ENCODE peak calls at places on chromosomes 2 and 18, in four cellular contexts. R is HCT116, H is SK-N-SH, D is HepG2. I is an unnamed sample.

GRCh38 chr2:240463274-240463865 is 27.9 kb downstream of the GPC1 start:
- DNase-seq in D (no peak), R (no peak), H (no peak), I (no peak)

GRCh38 chr2:47218066-47218581 is 63.0 kb upstream of the STPG4 start:
- DNase-seq in R (no peak), H (no peak), D (no peak), I (no peak)

GRCh38 chr2:10231551-10232085 is 71.1 kb upstream of the HPCAL1 start:
- DNase-seq in R (no peak), H (no peak), D (no peak), I (no peak)

GRCh38 chr2:128381001-128381938 is 62.6 kb upstream of the HS6ST1 start:
- DNase-seq in H (peak), D (peak), R (no peak), I (no peak)

GRCh38 chr2:45316576-45317338 is 294.3 kb downstream of the SRBD1 start:
- DNase-seq in H (no peak), R (no peak), D (no peak), I (no peak)

GRCh38 chr2:234293973-234294372 is 202.9 kb downstream of the ARL4C start:
- DNase-seq in H (no peak), R (peak), D (no peak), I (no peak)

GRCh38 chr2:67600946-67601345 is 203.8 kb downstream of the ETAA1 start:
- DNase-seq in R (no peak), D (no peak), H (no peak), I (no peak)

GRCh38 chr2:118861741-118862140 is 14.3 kb upstream of the EN1 start:
- DNase-seq in R (no peak), H (no peak), D (no peak), I (no peak)

GRCh38 chr2:114286438-114286837 is 156.0 kb upstream of the DPP10 start:
- DNase-seq in D (no peak), R (no peak), H (no peak), I (no peak)

GRCh38 chr2:443754-444153 is 155.9 kb upstream of the ALKAL2 start:
- DNase-seq in R (no peak), H (no peak), D (no peak), I (no peak)

GRCh38 chr18:36398419-36398818 is 100.9 kb downstream of the FHOD3 start:
- DNase-seq in R (no peak), D (no peak), H (no peak), I (no peak)

GRCh38 chr2:95061601-95062183 is 36.2 kb downstream of the MAL start:
- DNase-seq in D (no peak), H (peak), R (no peak), I (no peak)

GRCh38 chr2:60710707-60711106 is 45.4 kb upstream of the PAPOLG start:
- DNase-seq in H (no peak), R (no peak), D (no peak), I (no peak)

GRCh38 chr2:34408100-34408499 is 809.0 kb upstream of the FAM98A start:
- DNase-seq in H (no peak), D (no peak), R (no peak), I (no peak)

GRCh38 chr2:64975232-64975791 is 13.9 kb upstream of the SLC1A4 start:
- DNase-seq in R (peak), D (peak), H (no peak), I (no peak)

GRCh38 chr2:179454443-179455218 is 190.0 kb upstream of the SESTD1 start:
- DNase-seq in R (no peak), D (peak), H (no peak), I (no peak)
- TF ChIP-seq ZBTB33 in R (no peak), D (no peak), H (peak), I (no peak)

GRCh38 chr18:5060543-5060942 is 136.5 kb downstream of the AKAIN1 start:
- DNase-seq in R (no peak), D (no peak), H (no peak), I (no peak)

GRCh38 chr18:5061785-5062184 is 135.3 kb downstream of the AKAIN1 start:
- DNase-seq in H (no peak), R (no peak), D (no peak), I (no peak)

GRCh38 chr18:5058768-5059539 is 138.1 kb downstream of the AKAIN1 start:
- DNase-seq in H (no peak), D (no peak), R (no peak), I (no peak)

GRCh38 chr18:5059540-5060032 is 137.5 kb downstream of the AKAIN1 start:
- DNase-seq in H (no peak), R (no peak), D (no peak), I (no peak)

GRCh38 chr18:5057348-5058012 is 139.6 kb downstream of the AKAIN1 start:
- DNase-seq in D (peak), R (peak), H (peak), I (peak)
- TF ChIP-seq ZBTB33 in D (no peak), R (no peak), H (no peak), I (no peak)

DNA sequence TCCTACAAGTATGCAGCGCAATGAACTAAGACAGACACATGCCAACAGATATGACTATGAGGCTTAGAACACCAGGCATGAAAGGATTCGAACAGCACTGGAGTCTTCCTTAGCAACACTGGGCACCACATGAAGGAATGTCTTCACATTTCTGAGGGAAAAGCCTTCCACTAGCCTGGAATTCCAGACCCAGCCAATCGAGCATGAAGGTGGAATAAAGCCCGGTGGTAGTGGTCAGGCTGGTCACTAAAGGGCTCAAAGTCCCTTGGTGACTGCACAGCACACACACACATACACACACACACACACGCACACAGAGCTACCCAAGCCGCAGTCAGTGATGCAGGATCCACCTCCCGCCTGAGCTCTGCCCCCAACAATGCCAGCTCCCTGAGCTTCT is 19.7 kb upstream of the SFXN5 start:
- DNase-seq in H (no peak), R (no peak), D (peak), I (no peak)
- TF ChIP-seq ZBTB33 in H (no peak), R (no peak), D (peak), I (no peak)

DNA sequence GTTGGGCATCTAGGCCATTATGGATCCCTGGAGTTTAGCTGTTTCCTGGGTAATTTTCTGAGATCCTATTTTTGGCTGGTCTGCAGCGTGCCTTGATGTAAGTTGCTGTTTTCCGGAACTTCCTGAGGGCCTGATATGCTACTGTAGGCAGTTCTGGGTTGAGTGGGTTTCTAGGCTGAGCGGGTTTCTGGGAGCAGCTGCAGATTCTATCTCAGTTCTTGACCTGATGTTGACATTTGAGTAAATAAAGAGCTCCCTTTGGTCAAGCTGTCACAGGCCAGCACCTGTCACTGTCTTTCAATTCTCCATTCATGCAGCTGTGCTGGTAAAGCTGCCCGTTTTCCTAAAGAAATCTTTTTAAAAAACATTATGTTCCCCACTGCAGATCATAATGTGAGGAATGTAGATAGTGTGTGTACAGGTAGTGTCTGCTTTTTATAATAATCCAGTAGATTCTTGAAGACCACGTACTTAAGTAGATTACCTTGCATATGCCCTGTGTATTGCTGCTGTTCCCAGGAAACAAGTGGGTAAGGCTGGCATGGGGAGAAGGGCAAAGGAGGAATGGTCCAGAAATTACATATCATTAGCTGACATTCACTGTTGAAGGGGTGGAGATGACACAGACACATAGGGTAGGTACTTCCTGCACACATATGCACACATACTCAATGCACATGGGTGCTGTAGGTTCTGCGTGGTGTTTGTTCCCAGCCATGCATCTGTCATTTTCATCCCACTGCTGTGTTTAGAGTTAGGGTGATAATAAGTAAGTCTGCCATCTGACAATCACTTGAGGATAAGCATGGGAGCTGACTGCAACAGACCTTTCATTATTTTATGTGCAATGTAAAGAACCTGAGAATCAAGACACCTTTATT is 25.9 kb downstream of the CD28 start:
- DNase-seq in R (no peak), H (no peak), D (no peak), I (no peak)
- TF ChIP-seq ZBTB33 in R (no peak), H (no peak), D (no peak), I (no peak)

DNA sequence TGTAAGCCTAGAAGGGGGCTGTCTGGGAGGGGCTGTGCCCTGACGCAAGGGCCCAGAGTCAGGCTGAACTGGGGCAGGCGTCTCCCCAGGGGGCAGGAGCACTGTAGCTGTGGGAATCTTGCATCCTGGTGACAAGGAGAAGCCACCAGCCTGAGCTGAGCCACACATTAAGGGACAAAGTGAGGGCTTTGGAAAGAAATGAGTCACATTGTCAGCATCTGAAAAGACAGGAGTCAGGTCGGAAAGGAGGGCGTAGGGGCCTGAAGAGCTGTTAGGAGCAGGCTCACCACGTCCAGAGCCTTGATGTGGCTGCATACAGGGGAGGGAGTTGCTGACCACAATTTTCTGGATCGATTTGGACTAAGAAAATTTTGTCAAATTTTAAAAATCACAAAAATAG is 298.6 kb downstream of the CYP26B1 start:
- DNase-seq in H (no peak), R (no peak), D (no peak), I (no peak)
- TF ChIP-seq ZBTB33 in H (no peak), R (no peak), D (no peak), I (no peak)

DNA sequence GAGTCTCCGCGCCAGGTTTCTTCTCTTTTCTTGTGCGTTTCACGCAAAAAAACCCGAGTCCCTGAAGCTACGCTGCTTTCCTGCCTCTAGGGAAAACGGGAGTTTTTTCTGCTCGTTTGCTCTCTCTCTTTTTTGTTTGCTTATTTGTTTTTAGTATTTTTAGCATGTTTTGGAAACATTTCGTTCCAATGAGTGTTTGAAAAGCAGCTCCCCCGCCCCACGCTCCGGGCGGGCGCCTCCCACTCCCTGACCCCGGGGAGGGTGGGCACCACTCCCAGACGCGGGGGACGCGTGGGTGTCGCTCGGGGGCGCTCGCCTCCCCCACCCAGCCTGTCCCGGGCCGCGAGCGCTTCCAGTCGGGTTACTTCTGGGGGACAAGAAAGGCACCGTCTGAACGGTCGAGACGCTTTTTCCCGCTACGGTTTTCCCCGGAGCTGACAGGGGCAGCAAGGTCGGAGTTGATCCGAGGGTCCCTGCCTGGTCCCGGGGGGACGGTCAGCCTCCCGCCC is 446 bp upstream of the EFHD1 start:
- DNase-seq in D (no peak), H (no peak), R (no peak), I (no peak)
- TF ChIP-seq ZBTB33 in D (no peak), H (no peak), R (no peak), I (no peak)

GRCh38 chr2:85743304-85743978 is 10.3 kb upstream of the ATOH8 start:
- DNase-seq in D (no peak), H (no peak), R (no peak), I (no peak)
- TF ChIP-seq ZBTB33 in D (no peak), H (no peak), R (no peak), I (no peak)

I was measured in K562.